ENCODE peak calls at places on chromosomes 4 and X, in nine cellular contexts. T is psoas muscle; U is RWPE1; B is hippocampal formation; C is CD4-positive, alpha-beta memory T cell; E is T-cell; G is prostate gland; K is ureter; H is stimulated activated CD8-positive, alpha-beta memory T cell treated with anti-CD3 and anti-CD28 coated beads, Interleukin-4, amount 100 ng/mL, for 1 hour. D is an unnamed sample.
A peak's percentile ranks its signal among the peaks of the same experiment; 100 is the strongest.

GRCh38 chrX:31314921-31315320 is 243.1 kb upstream of the FTHL17 start:
- DNase-seq in T (no peak), K (no peak), E (no peak), U (no peak), B (no peak), H (no peak), C (no peak), G (no peak), D (no peak)

GRCh38 chr4:1783011-1783410 is 10.1 kb upstream of the FGFR3 start:
- DNase-seq in G (no peak), T (no peak), E (no peak), H (no peak), K (peak; percentile 75), U (no peak), C (no peak), B (no peak), D (no peak)

GRCh38 chr4:1043162-1043561 is 31.7 kb downstream of the FGFRL1 start:
- DNase-seq in B (no peak), K (no peak), E (no peak), T (no peak), G (no peak), C (no peak), H (no peak), U (no peak), D (peak; percentile 1)

GRCh38 chr4:3827616-3828492 is 61.7 kb downstream of the ADRA2C start:
- DNase-seq in C (no peak), G (peak; percentile 55), T (peak; percentile 75), U (peak; percentile 4), K (peak; percentile 81), E (no peak), B (peak; percentile 49), H (no peak), D (no peak)

GRCh38 chr4:1041936-1042330 is 30.5 kb downstream of the FGFRL1 start:
- DNase-seq in T (no peak), B (no peak), K (no peak), U (no peak), G (no peak), C (no peak), E (no peak), H (no peak), D (no peak)

GRCh38 chr4:158801066-158801465 is 32.2 kb downstream of the FNIP2 start:
- DNase-seq in T (no peak), C (no peak), H (no peak), E (no peak), G (no peak), B (no peak), U (no peak), K (no peak), D (no peak)

GRCh38 chr4:126839066-126839465 is 793.7 kb upstream of the INTU start:
- DNase-seq in C (no peak), U (no peak), K (no peak), G (no peak), T (no peak), B (no peak), E (no peak), H (no peak), D (no peak)

GRCh38 chrX:42714981-42715688 is 62.8 kb downstream of the PPP1R2C start:
- DNase-seq in H (no peak), E (no peak), C (peak; percentile 35), B (peak; percentile 53), K (peak; percentile 54), U (peak; percentile 2), T (peak; percentile 26), G (peak; percentile 64), D (no peak)

GRCh38 chr4:1326751-1327525 is 20.1 kb upstream of the UVSSA start:
- DNase-seq in K (no peak), T (peak; percentile 13), G (no peak), E (no peak), C (no peak), B (no peak), H (no peak), U (no peak), D (no peak)

GRCh38 chr4:37873383-37873782 is 17.5 kb upstream of the TBC1D1 start:
- DNase-seq in C (no peak), G (peak; percentile 21), U (peak; percentile 68), K (no peak), T (no peak), E (no peak), H (no peak), B (no peak), D (no peak)

GRCh38 chr4:60790608-60791007 is 409.5 kb upstream of the ADGRL3 start:
- DNase-seq in H (no peak), U (no peak), T (no peak), E (no peak), K (no peak), G (no peak), B (no peak), C (no peak), D (no peak)